ENCODE peak calls at places on chromosomes 1 and 21, in five cellular contexts. G is PC-9, R is tibial nerve, O is SJSA1, B is psoas muscle. K is an unnamed sample.

GRCh38 chr1:36889478-36889845 is 144.9 kb downstream of the GRIK3 start:
- DNase-seq in G (no peak), R (peak), O (no peak), B (no peak), K (no peak)

GRCh38 chr1:68916227-68916853 is 419.5 kb upstream of the DEPDC1 start:
- DNase-seq in G (peak), R (peak), O (no peak), B (no peak), K (peak)

GRCh38 chr1:205319081-205320018 is 2.2 kb downstream of the NUAK2 start:
- DNase-seq in G (peak), R (peak), O (no peak), B (peak), K (peak)

GRCh38 chr1:200376521-200376920 is 33.3 kb downstream of the ZNF281 start:
- DNase-seq in G (peak), R (no peak), O (no peak), B (no peak), K (peak)

GRCh38 chr1:97243973-97244560 is 522.5 kb downstream of the PTBP2 start:
- DNase-seq in G (no peak), R (no peak), O (peak), B (no peak), K (no peak)

GRCh38 chr1:26155370-26156284 is 3.3 kb upstream of the FAM110D start:
- DNase-seq in G (no peak), R (no peak), O (no peak), B (no peak), K (no peak)

GRCh38 chr1:202278751-202279150 is 63.0 kb downstream of the UBE2T start:
- DNase-seq in G (no peak), R (no peak), O (no peak), B (no peak), K (no peak)

GRCh38 chr21:42739061-42739931 is 85.9 kb downstream of the PDE9A start:
- DNase-seq in G (no peak), R (no peak), O (no peak), B (no peak), K (no peak)

GRCh38 chr1:158150512-158150911 is 30.2 kb upstream of the CD1D start:
- DNase-seq in G (no peak), R (no peak), O (no peak), B (no peak), K (no peak)

GRCh38 chr21:15797577-15798363 is 68.0 kb downstream of the USP25 start:
- DNase-seq in G (no peak), R (no peak), O (no peak), B (no peak), K (no peak)

GRCh38 chr1:7679873-7680790 is 91.0 kb upstream of the VAMP3 start:
- DNase-seq in G (no peak), R (no peak), O (peak), B (peak), K (no peak)

GRCh38 chr1:9558271-9558945 is 19.1 kb downstream of the SLC25A33 start:
- DNase-seq in G (no peak), R (no peak), O (no peak), B (no peak), K (no peak)

GRCh38 chr1:152546704-152547103 is 19.9 kb downstream of the LCE3E start:
- DNase-seq in G (no peak), R (no peak), O (no peak), B (no peak), K (no peak)

GRCh38 chr1:65195495-65196417 is 47.8 kb downstream of the AK4 start:
- DNase-seq in G (no peak), R (no peak), O (no peak), B (no peak), K (no peak)

GRCh38 chr1:100077525-100077924 is 55.2 kb downstream of the SASS6 start:
- DNase-seq in G (no peak), R (no peak), O (no peak), B (no peak), K (no peak)

GRCh38 chr1:117051224-117052064 is 8.7 kb upstream of the TTF2 start:
- DNase-seq in G (no peak), R (no peak), O (no peak), B (no peak), K (peak)

GRCh38 chr21:39644069-39644468 is 31.3 kb downstream of the B3GALT5 start:
- DNase-seq in G (no peak), R (no peak), O (no peak), B (no peak), K (no peak)

GRCh38 chr1:113675299-113675698 is 84.0 kb downstream of the PHTF1 start:
- DNase-seq in G (no peak), R (no peak), O (no peak), B (no peak), K (peak)

GRCh38 chr1:172719066-172719627 is 60.2 kb downstream of the FASLG start:
- DNase-seq in G (no peak), R (no peak), O (no peak), B (no peak), K (peak)

GRCh38 chr1:84887261-84887934 is 5.6 kb downstream of the LPAR3 start:
- DNase-seq in G (peak), R (no peak), O (no peak), B (no peak), K (peak)

GRCh38 chr1:155942578-155943141 is 1.2 kb downstream of the RXFP4 start:
- DNase-seq in G (no peak), R (no peak), O (no peak), B (no peak), K (no peak)

GRCh38 chr1:240618946-240619345 is 7.0 kb upstream of the GREM2 start:
- DNase-seq in G (no peak), R (no peak), O (no peak), B (no peak), K (no peak)
- H3K27ac ChIP-seq in G (no peak), R (no peak), O (no peak), B (no peak), K (no peak)

GRCh38 chr1:94254073-94254810 is 16.9 kb upstream of the ARHGAP29 start:
- DNase-seq in G (peak), R (no peak), O (no peak), B (no peak), K (no peak)
- H3K27ac ChIP-seq in G (peak), R (no peak), O (no peak), B (no peak), K (no peak)

GRCh38 chr1:206495493-206496046 is 11.8 kb upstream of the RASSF5 start:
- DNase-seq in G (no peak), R (no peak), O (no peak), B (no peak), K (no peak)

GRCh38 chr1:206495011-206495461 is 12.3 kb upstream of the RASSF5 start:
- DNase-seq in G (no peak), R (no peak), O (no peak), B (no peak), K (no peak)

GRCh38 chr1:206497363-206497762 is 10.0 kb upstream of the RASSF5 start:
- DNase-seq in G (no peak), R (no peak), O (no peak), B (no peak), K (no peak)

GRCh38 chr1:206497774-206498173 is 9.6 kb upstream of the RASSF5 start:
- DNase-seq in G (no peak), R (no peak), O (no peak), B (peak), K (no peak)

GRCh38 chr1:206496131-206496793 is 11.1 kb upstream of the RASSF5 start:
- DNase-seq in G (no peak), R (no peak), O (no peak), B (peak), K (no peak)
- H3K27ac ChIP-seq in G (no peak), R (no peak), O (no peak), B (no peak), K (no peak)

DNA sequence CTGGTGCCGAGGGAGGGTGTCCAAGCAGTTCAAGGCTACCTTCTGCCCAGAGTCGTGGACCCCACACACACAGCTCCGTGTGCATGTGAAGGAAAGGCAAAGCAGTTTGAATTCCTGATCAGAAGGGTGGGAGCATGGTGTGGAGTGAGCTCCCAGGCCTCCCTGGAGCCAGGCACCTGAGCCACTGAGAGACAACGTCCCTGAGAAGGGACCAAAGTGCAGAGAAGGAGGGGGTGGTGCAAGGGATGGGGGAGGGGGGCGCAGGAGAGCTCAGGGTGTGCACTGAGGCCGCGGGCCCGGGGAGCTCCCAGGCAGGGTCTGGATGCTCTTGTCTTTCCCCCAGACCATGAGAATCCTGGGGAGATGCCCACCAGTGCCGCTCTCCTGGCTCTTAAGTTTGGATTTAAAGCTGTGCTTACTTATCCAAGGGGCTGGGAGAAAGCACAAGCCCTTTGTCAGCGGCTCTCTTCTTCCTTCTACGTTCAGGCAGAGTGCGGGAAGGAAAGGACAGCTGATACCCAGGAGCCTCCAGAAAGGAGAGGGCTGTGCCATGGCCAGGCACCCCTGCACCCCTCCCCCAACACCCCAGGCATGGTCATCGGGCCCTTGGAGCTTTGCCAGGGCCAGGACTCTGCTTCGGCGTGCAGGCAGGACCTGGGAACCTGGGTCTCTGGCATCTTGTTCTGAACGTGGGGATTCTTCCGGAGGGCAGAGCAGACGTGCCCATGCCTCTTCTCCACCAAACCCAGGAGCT is 24.1 kb downstream of the ACTA1 start:
- DNase-seq in G (no peak), R (no peak), O (no peak), B (peak), K (no peak)
- H3K27ac ChIP-seq in G (no peak), R (no peak), O (no peak), B (peak), K (no peak)

DNA sequence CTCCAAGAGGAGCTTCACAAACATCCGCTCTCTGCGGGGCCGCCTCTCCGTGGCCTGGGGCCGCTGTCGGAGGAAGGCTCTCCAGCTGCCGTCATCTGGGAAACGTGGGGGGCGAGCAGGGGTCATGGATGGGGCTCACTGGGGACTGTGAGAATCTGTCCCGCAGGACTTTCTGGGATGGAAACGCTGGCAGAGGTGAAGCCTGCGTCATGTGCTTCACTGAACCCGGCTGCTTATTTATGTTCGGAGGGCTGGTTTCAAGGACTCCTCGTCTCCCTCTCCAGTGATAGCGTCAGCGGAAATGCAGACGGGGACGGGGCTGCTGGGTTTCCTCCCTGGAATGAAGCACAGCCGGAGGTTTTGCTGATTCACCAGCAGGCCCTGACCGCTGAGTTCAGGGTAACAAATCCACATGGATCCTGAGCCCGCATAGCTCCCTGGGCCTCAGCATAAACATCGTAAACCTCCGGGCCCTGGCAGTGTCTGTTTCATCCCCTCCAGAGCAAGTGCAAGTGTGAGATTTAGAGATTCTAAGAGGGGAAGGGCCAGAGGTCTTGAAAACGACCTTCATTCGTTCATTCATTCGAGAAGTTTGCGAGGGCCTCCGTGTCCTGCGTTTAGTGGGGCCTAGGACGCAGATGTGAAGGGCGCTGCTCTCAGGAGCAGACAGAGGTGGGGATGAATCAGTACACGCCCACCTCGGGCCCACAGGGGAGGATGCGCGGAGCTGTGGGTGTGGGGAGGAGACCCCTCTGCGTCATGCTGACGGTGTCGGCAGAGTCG is 7.0 kb upstream of the POFUT2 start:
- DNase-seq in G (no peak), R (peak), O (peak), B (peak), K (no peak)
- H3K27ac ChIP-seq in G (no peak), R (peak), O (peak), B (peak), K (no peak)

GRCh38 chr1:220878223-220879081 is 791 bp upstream of the HLX start:
- DNase-seq in G (no peak), R (peak), O (peak), B (no peak), K (no peak)

GRCh38 chr1:220880367-220880680 is 1.1 kb downstream of the HLX start:
- DNase-seq in G (no peak), R (no peak), O (peak), B (no peak), K (no peak)

GRCh38 chr1:220880726-220881506 is 1.7 kb downstream of the HLX start:
- DNase-seq in G (no peak), R (peak), O (no peak), B (peak), K (no peak)

GRCh38 chr1:220879090-220879508 is at the start of gene HLX:
- DNase-seq in G (peak), R (peak), O (peak), B (peak), K (no peak)

GRCh38 chr1:220879509-220880366 is 495 bp downstream of the HLX start:
- DNase-seq in G (no peak), R (no peak), O (no peak), B (peak), K (no peak)
- H3K27ac ChIP-seq in G (no peak), R (peak), O (peak), B (peak), K (no peak)

GRCh38 chr21:45281411-45282282 is 6.0 kb downstream of the POFUT2 start:
- DNase-seq in G (no peak), R (no peak), O (no peak), B (peak), K (no peak)
- H3K27ac ChIP-seq in G (no peak), R (no peak), O (no peak), B (no peak), K (no peak)